ENCODE peak calls at places on chromosomes 11 and 22, in five cellular contexts. U is neural crest cell, J is tibial artery, S is progenitor cell of endocrine pancreas, X is pancreas. A is an unnamed sample.

GRCh38 chr11:74121804-74122203 is 49.0 kb downstream of the C2CD3 start:
- DNase-seq in U (no peak), J (no peak), S (no peak), X (no peak), A (no peak)

GRCh38 chr11:45089251-45089650 is 57.2 kb upstream of the PRDM11 start:
- DNase-seq in U (no peak), J (peak), S (no peak), X (peak), A (no peak)

GRCh38 chr22:17917490-17917983 is 106.8 kb downstream of the MICAL3 start:
- DNase-seq in U (no peak), J (no peak), S (no peak), X (no peak), A (no peak)

GRCh38 chr22:45636668-45637067 is 35.0 kb upstream of the ATXN10 start:
- DNase-seq in U (no peak), J (no peak), S (no peak), X (no peak), A (no peak)

GRCh38 chr11:33384251-33384650 is 127.1 kb downstream of the HIPK3 start:
- DNase-seq in U (no peak), J (no peak), S (no peak), X (no peak), A (no peak)

GRCh38 chr22:24437820-24438328 is 10.5 kb downstream of the ADORA2A start:
- DNase-seq in U (no peak), J (peak), S (no peak), X (no peak), A (peak)

GRCh38 chr11:17978553-17979287 is 34.1 kb downstream of the SERGEF start:
- DNase-seq in U (peak), J (no peak), S (peak), X (peak), A (no peak)

GRCh38 chr11:30333405-30333804 is 10.5 kb downstream of the ARL14EP start:
- DNase-seq in U (no peak), J (no peak), S (no peak), X (no peak), A (no peak)

GRCh38 chr11:121257976-121258375 is 34.6 kb upstream of the SC5D start:
- DNase-seq in U (no peak), J (no peak), S (no peak), X (no peak), A (no peak)

GRCh38 chr11:44596541-44597276 is 31.2 kb downstream of the CD82 start:
- DNase-seq in U (no peak), J (no peak), S (no peak), X (no peak), A (no peak)

GRCh38 chr11:100883860-100884259 is 196.8 kb downstream of the ARHGAP42 start:
- DNase-seq in U (no peak), J (no peak), S (no peak), X (no peak), A (no peak)

GRCh38 chr22:24236656-24237055 is 8.2 kb downstream of the GGT5 start:
- DNase-seq in U (no peak), J (no peak), S (no peak), X (no peak), A (no peak)

GRCh38 chr11:2137202-2138071 is 1.8 kb downstream of the IGF2 start:
- DNase-seq in U (peak), J (no peak), S (no peak), X (peak), A (no peak)

GRCh38 chr11:29534831-29535230 is 482.0 kb downstream of the KCNA4 start:
- DNase-seq in U (no peak), J (no peak), S (no peak), X (no peak), A (no peak)

GRCh38 chr22:20315337-20316216 is 4.3 kb downstream of the DGCR6L start:
- DNase-seq in U (no peak), J (peak), S (no peak), X (peak), A (no peak)

GRCh38 chr11:128379587-128380279 is 207.6 kb downstream of the ETS1 start:
- DNase-seq in U (no peak), J (no peak), S (no peak), X (no peak), A (no peak)

GRCh38 chr11:66159585-66159984 is 89.5 kb downstream of the PACS1 start:
- DNase-seq in U (no peak), J (no peak), S (no peak), X (no peak), A (no peak)

GRCh38 chr11:118889796-118890195 is 6.1 kb downstream of the CXCR5 start:
- DNase-seq in U (no peak), J (peak), S (no peak), X (peak), A (no peak)

GRCh38 chr11:3775761-3776406 is 21.5 kb downstream of the NUP98 start:
- DNase-seq in U (no peak), J (no peak), S (no peak), X (no peak), A (no peak)

GRCh38 chr11:27231519-27231918 is 131.5 kb downstream of the CCDC34 start:
- DNase-seq in U (no peak), J (no peak), S (no peak), X (no peak), A (no peak)

GRCh38 chr11:88806410-88806809 is 259.4 kb downstream of the GRM5 start:
- DNase-seq in U (no peak), J (no peak), S (no peak), X (no peak), A (no peak)

GRCh38 chr22:32805586-32805881 is 4.0 kb downstream of the TIMP3 start:
- DNase-seq in U (no peak), J (no peak), S (no peak), X (no peak), A (no peak)

GRCh38 chr11:110337570-110338193 is 41.3 kb upstream of the RDX start:
- DNase-seq in U (no peak), J (no peak), S (no peak), X (no peak), A (no peak)

GRCh38 chr11:76248210-76248609 is 41.9 kb upstream of the WNT11 start:
- DNase-seq in U (no peak), J (no peak), S (no peak), X (no peak), A (no peak)
- TF ChIP-seq CTCF in U (peak), J (no peak), S (peak), X (no peak), A (no peak)

GRCh38 chr22:30822216-30823014 is 127.7 kb downstream of the OSBP2 start:
- DNase-seq in U (peak), J (peak), S (no peak), X (peak), A (no peak)
- TF ChIP-seq CTCF in U (peak), J (no peak), S (no peak), X (no peak), A (no peak)

GRCh38 chr11:83221694-83222093 is 28.2 kb downstream of the ANKRD42 start:
- DNase-seq in U (no peak), J (no peak), S (no peak), X (no peak), A (no peak)

GRCh38 chr11:83223457-83223856 is 29.9 kb downstream of the ANKRD42 start:
- DNase-seq in U (no peak), J (no peak), S (no peak), X (no peak), A (no peak)

GRCh38 chr11:83220279-83220678 is 26.8 kb downstream of the ANKRD42 start:
- DNase-seq in U (no peak), J (no peak), S (no peak), X (no peak), A (no peak)

GRCh38 chr11:83222499-83222898 is 29.0 kb downstream of the ANKRD42 start:
- DNase-seq in U (no peak), J (no peak), S (no peak), X (no peak), A (no peak)

DNA sequence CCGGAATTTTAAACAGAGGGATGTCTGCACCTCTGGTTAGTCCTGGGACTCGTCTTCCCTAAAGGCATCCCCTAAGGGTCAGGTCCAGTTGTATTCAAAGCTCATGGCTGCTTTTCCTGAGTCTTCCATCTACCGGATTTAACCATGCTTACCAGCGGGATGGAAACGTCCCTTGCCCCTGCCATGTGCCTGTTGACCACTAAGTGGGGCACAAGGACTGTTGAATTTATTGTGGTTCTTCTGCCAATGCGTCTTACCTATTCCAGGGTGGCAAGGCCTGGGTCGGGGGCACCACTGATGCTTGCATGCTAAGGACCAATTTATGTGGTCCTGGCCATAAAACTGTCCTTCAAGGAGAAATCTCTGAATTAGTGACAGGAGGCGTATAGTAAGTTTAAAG is 25.6 kb downstream of the ANKRD42 start:
- DNase-seq in U (no peak), J (no peak), S (no peak), X (no peak), A (no peak)
- TF ChIP-seq CTCF in U (peak), J (no peak), S (peak), X (no peak), A (peak)

GRCh38 chr22:38415046-38415445 is 40.0 kb downstream of the KCNJ4 start:
- DNase-seq in U (no peak), J (peak), S (peak), X (peak), A (no peak)

GRCh38 chr22:38411016-38411415 is 44.0 kb downstream of the KCNJ4 start:
- DNase-seq in U (no peak), J (peak), S (no peak), X (peak), A (no peak)

GRCh38 chr22:38414009-38414395 is 41.0 kb downstream of the KCNJ4 start:
- DNase-seq in U (no peak), J (peak), S (peak), X (peak), A (no peak)

GRCh38 chr22:38412435-38413084 is 42.4 kb downstream of the KCNJ4 start:
- DNase-seq in U (no peak), J (peak), S (no peak), X (peak), A (no peak)

GRCh38 chr22:38413085-38414008 is 41.7 kb downstream of the KCNJ4 start:
- DNase-seq in U (no peak), J (peak), S (no peak), X (peak), A (no peak)
- TF ChIP-seq CTCF in U (no peak), J (no peak), S (no peak), X (no peak), A (no peak)

DNA sequence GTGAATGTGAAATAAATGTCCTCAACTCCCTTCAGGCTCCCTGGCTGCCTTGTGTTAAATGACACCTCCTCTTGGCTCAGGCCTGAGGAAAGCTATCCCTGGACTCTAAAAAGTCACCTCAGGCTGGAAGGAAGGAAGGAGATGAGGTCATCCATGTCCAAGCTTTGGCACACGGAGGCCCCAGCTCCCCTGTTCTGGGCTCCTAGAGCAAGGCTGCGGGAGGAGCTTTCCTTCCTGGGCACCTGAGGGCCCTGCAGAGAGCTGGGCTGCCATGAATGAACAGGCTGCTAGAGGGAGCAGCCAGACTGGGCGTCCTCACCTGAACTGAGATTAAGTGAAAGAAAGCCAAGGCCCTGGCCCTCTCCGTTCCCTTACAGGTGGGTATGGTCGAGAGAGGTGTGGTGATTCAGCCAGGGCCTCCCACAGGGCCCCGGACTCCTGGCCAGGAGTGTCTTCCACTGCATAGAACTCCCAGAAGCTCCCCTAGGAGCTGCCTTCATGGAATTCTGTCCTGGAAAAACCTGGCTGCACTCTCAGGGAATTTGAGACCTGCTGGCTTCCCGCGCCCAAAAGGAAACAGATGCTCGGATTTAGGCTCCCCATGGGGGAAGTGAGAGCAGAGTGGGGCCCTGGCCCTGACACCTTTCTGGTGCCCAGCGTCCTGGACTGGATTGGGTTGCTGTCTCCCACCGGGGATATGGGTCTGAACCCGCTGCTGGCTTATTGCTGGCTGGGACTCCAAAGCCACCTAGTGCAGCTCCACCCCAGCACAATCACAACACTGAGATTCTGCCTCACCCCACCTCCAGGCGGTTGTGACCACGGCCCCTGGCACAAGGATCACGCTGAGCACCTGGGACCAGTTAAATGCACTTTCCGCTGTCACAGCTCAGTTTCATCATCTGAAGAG is 22.2 kb downstream of the MYBPC3 start:
- DNase-seq in U (no peak), J (no peak), S (no peak), X (no peak), A (no peak)
- TF ChIP-seq CTCF in U (no peak), J (no peak), S (no peak), X (no peak), A (no peak)

DNA sequence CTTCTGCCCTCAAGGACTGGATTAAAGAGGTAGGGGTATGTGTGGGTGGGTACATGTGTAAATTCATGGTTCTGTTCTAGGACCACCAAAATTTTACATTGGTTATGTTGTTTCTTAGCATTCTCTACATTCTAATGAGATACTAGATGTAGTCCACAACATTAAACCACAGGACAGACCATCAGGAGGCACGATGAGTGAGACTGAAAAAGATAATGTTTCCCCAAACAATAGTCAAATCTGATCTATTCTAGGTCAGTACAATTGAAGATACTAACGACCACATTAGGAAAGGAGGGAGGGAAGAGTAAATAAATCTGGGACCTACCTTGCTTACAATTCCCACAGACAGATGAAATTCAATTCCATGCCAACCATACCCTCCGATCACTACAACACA is 42.2 kb downstream of the MRTFA start:
- DNase-seq in U (no peak), J (no peak), S (no peak), X (no peak), A (no peak)
- TF ChIP-seq CTCF in U (no peak), J (no peak), S (no peak), X (no peak), A (no peak)